ENCODE peak calls at places on chromosomes 2 and 18, in six cellular contexts. Y is fibroblast of lung, U is right lobe of liver, K is cardiac muscle cell, C is IMR-90, M is A549. J is an unnamed sample. For H3K4me1, the result is how much of the 10 kb centered on the place peaks cover.

GRCh38 chr2:38750793-38751042 is 443 bp downstream of the SRSF7 start:
- DNase-seq in U (no peak), C (no peak), K (no peak), M (no peak), Y (no peak), J (peak)

GRCh38 chr18:79789901-79790885 is 7.5 kb upstream of the KCNG2 start:
- DNase-seq in C (no peak), U (no peak), K (no peak), M (no peak), Y (no peak), J (no peak)

GRCh38 chr2:59774821-59775463 is 778.5 kb downstream of the BCL11A start:
- DNase-seq in C (no peak), U (no peak), Y (no peak), M (no peak), K (no peak), J (no peak)

GRCh38 chr18:59220784-59221765 is 1.1 kb downstream of the GRP start:
- DNase-seq in C (no peak), K (peak), Y (no peak), M (no peak), U (no peak), J (no peak)

GRCh38 chr18:49866680-49867079 is 53.3 kb upstream of the ACAA2 start:
- DNase-seq in K (no peak), U (no peak), C (no peak), M (no peak), Y (no peak), J (no peak)

GRCh38 chr2:2512931-2513330 is 181.9 kb upstream of the MYT1L start:
- DNase-seq in K (no peak), C (no peak), U (no peak), Y (no peak), M (no peak), J (no peak)

GRCh38 chr2:69946351-69947077 is 14.9 kb downstream of the ASPRV1 start:
- DNase-seq in U (no peak), K (no peak), M (peak), Y (peak), C (peak), J (no peak)

GRCh38 chr2:232447638-232448472 is 8.1 kb upstream of the ALPI start:
- DNase-seq in K (no peak), C (no peak), M (no peak), Y (no peak), U (peak), J (no peak)

GRCh38 chr2:181178823-181179412 is 198.5 kb downstream of the UBE2E3 start:
- DNase-seq in Y (no peak), C (no peak), M (peak), K (peak), U (no peak), J (peak)

GRCh38 chr2:127405252-127405605 is 13.0 kb upstream of the PROC start:
- DNase-seq in K (no peak), U (no peak), Y (no peak), C (no peak), M (no peak), J (no peak)

GRCh38 chr2:12287220-12287751 is 429.4 kb upstream of the TRIB2 start:
- DNase-seq in C (no peak), K (no peak), Y (peak), U (no peak), M (no peak), J (no peak)

GRCh38 chr2:196274387-196274809 is 103.0 kb upstream of the STK17B start:
- DNase-seq in M (no peak), U (no peak), K (peak), C (peak), Y (peak), J (peak)

GRCh38 chr2:65070172-65070830 is 14.1 kb downstream of the CEP68 start:
- DNase-seq in K (no peak), U (no peak), C (peak), M (peak), Y (peak), J (no peak)

GRCh38 chr2:176098366-176099158 is 1.0 kb upstream of the HOXD12 start:
- DNase-seq in Y (no peak), U (no peak), C (no peak), K (no peak), M (no peak), J (no peak)
- H3K4me1 ChIP-seq in Y (under half), U (under half), C (under half), K (under half), M (under half), J (under half)

GRCh38 chr2:102166189-102166845 is 20.5 kb upstream of the IL1RL2 start:
- DNase-seq in C (peak), U (no peak), K (peak), Y (peak), M (peak), J (no peak)
- TF ChIP-seq CTCF in C (peak), U (peak), K (peak), Y (peak), M (peak), J (peak)

DNA sequence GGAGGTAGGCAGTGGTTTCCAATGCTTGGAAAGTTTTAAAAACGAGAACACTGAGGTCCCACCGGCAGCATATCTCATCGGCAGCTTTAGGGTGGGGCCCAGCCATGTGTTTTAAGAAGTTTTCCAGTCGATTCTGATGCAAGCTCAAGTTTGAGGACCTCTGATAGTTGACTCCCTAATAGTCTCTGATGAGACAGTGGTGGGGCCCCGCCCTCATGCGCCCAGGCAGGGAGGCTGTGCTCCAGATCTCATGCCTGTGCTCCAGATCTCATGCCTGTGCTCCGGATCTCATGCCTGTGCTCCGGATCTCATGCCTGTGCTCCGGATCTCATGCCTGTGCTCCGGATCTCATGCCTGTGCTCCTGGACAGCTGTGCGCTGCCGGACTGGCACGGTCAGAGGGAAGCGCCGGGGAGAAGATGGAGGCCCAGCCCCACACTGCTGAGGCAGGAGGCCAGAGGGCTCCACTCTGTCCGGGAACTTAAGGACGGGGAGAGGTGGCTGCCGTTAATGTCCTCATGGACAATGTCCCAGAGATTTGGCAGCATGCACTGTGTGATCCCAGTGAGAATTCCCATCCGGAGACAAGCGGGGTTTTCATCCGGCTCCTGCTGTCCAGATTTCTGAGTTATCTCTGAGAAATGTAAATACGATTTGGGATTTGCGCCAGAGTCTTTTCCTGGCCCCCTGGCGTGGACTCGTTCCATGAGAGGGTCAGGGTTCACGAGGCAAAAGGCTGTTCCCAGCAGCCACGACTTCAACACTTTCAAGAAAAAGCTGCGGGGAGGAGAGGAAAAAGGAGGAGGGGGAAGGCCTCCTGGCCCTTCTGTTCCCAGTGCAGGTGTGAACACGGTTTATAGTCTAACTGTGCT is 9.4 kb upstream of the COLEC11 start:
- DNase-seq in C (peak), U (peak), K (no peak), M (peak), Y (peak), J (peak)
- H3K4me3 ChIP-seq in C (peak), U (peak), K (no peak), M (no peak), Y (peak), J (peak)

DNA sequence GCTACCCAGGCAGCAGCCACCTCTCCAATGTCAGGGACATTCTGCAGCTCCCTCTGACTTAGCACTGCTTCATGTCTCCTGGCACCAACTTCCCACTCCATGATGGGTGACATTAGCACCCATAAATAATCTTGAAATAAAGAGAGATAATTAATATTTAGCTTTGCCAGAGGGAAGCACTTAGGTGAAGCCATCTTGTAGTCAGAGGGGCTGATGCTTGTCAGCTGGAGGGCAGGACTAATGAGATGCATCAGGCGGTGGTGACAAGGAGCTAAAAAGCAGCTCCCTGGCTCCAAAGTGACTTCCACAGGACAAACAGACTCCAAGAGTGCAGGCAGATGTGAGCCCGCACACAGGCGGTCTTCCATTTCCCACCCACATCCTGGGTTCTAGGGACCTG is 153.0 kb upstream of the ID2 start:
- DNase-seq in Y (no peak), C (no peak), U (no peak), K (no peak), M (no peak), J (no peak)
- H3K4me1 ChIP-seq in Y (under half), C (under half), U (under half), K (under half), M (under half), J (under half)

GRCh38 chr2:6865346-6866238 is at the start of gene CMPK2:
- DNase-seq in M (peak), U (peak), Y (peak), K (peak), C (peak), J (peak)
- TF ChIP-seq CTCF in M (peak), U (peak), Y (no peak), K (no peak), C (no peak), J (peak)

GRCh38 chr2:216692636-216693413 is 2.5 kb downstream of the IGFBP5 start:
- DNase-seq in K (peak), Y (peak), U (peak), C (peak), M (peak), J (peak)
- H3K4me3 ChIP-seq in K (peak), Y (peak), U (peak), C (peak), M (peak), J (peak)

J was measured in BE2C.